ENCODE peak calls at places on chromosomes 13 and 19, in five cellular contexts. One of them, this sample, is unnamed.

GRCh38 chr13:94058821-94059360 is 420.6 kb downstream of the DCT start:
- DNase-seq in GM12878: no peak
- DNase-seq in K562: no peak
- DNase-seq in HCT116: no peak
- DNase-seq in H1: no peak
- DNase-seq in this sample: no peak

GRCh38 chr13:52842440-52842839 is 6.0 kb downstream of the PCDH8 start:
- DNase-seq in GM12878: no peak
- DNase-seq in K562: no peak
- DNase-seq in HCT116: no peak
- DNase-seq in H1: no peak
- DNase-seq in this sample: no peak

GRCh38 chr13:99357149-99357596 is 50.0 kb upstream of the GPR183 start:
- DNase-seq in GM12878: peak; percentile 61
- DNase-seq in K562: peak; percentile 76
- DNase-seq in HCT116: no peak
- DNase-seq in H1: no peak
- DNase-seq in this sample: no peak

GRCh38 chr19:40279761-40280607 is 5.2 kb downstream of the AKT2 start:
- DNase-seq in GM12878: no peak
- DNase-seq in K562: no peak
- DNase-seq in HCT116: no peak
- DNase-seq in H1: no peak
- DNase-seq in this sample: no peak

GRCh38 chr13:90746230-90746629 is 601.3 kb upstream of the MIR17HG start:
- DNase-seq in GM12878: no peak
- DNase-seq in K562: no peak
- DNase-seq in HCT116: no peak
- DNase-seq in H1: no peak
- DNase-seq in this sample: no peak

GRCh38 chr13:60384911-60385310 is 12.1 kb upstream of the TDRD3 start:
- DNase-seq in GM12878: no peak
- DNase-seq in K562: no peak
- DNase-seq in HCT116: no peak
- DNase-seq in H1: no peak
- DNase-seq in this sample: no peak

GRCh38 chr13:75648446-75648845 is 12.3 kb downstream of the LMO7 start:
- DNase-seq in GM12878: no peak
- DNase-seq in K562: no peak
- DNase-seq in HCT116: no peak
- DNase-seq in H1: no peak
- DNase-seq in this sample: no peak

GRCh38 chr13:84896128-84896527 is 903.1 kb downstream of the SLITRK6 start:
- DNase-seq in GM12878: peak; percentile 1
- DNase-seq in K562: peak; percentile 55
- DNase-seq in HCT116: peak; percentile 45
- DNase-seq in H1: no peak
- DNase-seq in this sample: peak; percentile 70

GRCh38 chr13:57640582-57640981 is 9.0 kb downstream of the PCDH17 start:
- DNase-seq in GM12878: no peak
- DNase-seq in K562: no peak
- DNase-seq in HCT116: no peak
- DNase-seq in H1: no peak
- DNase-seq in this sample: no peak

GRCh38 chr19:54188224-54188871 is 1.0 kb downstream of the MBOAT7 start:
- DNase-seq in GM12878: no peak
- DNase-seq in K562: peak; percentile 91
- DNase-seq in HCT116: no peak
- DNase-seq in H1: no peak
- DNase-seq in this sample: no peak

GRCh38 chr13:97280478-97280877 is 58.3 kb downstream of the MBNL2 start:
- DNase-seq in GM12878: no peak
- DNase-seq in K562: no peak
- DNase-seq in HCT116: no peak
- DNase-seq in H1: no peak
- DNase-seq in this sample: peak; percentile 63

GRCh38 chr19:19488041-19488874 is 27.1 kb downstream of the TSSK6 start:
- DNase-seq in GM12878: no peak
- DNase-seq in K562: peak; percentile 83
- DNase-seq in HCT116: no peak
- DNase-seq in H1: no peak
- DNase-seq in this sample: no peak

GRCh38 chr13:19782049-19782726 is 557 bp downstream of the PSPC1 start:
- DNase-seq in GM12878: no peak
- DNase-seq in K562: peak; percentile 37
- DNase-seq in HCT116: no peak
- DNase-seq in H1: no peak
- DNase-seq in this sample: peak; percentile 28

GRCh38 chr13:43009506-43009905 is 13.9 kb upstream of the DNAJC15 start:
- DNase-seq in GM12878: no peak
- DNase-seq in K562: no peak
- DNase-seq in HCT116: no peak
- DNase-seq in H1: no peak
- DNase-seq in this sample: no peak

GRCh38 chr13:26025196-26025595 is 26.6 kb downstream of the SHISA2 start:
- DNase-seq in GM12878: no peak
- DNase-seq in K562: no peak
- DNase-seq in HCT116: no peak
- DNase-seq in H1: no peak
- DNase-seq in this sample: no peak

GRCh38 chr13:29548722-29549446 is 46.6 kb downstream of the SLC7A1 start:
- DNase-seq in GM12878: no peak
- DNase-seq in K562: peak; percentile 12
- DNase-seq in HCT116: no peak
- DNase-seq in H1: no peak
- DNase-seq in this sample: no peak

GRCh38 chr19:56710437-56710836 is 38.9 kb upstream of the ZNF835 start:
- DNase-seq in GM12878: no peak
- DNase-seq in K562: no peak
- DNase-seq in HCT116: no peak
- DNase-seq in H1: no peak
- DNase-seq in this sample: no peak

GRCh38 chr13:68749801-68750200 is 1357.8 kb upstream of the ATXN8OS start:
- DNase-seq in GM12878: no peak
- DNase-seq in K562: no peak
- DNase-seq in HCT116: no peak
- DNase-seq in H1: no peak
- DNase-seq in this sample: no peak

GRCh38 chr19:50875795-50876422 is 2.7 kb downstream of the KLK2 start:
- DNase-seq in GM12878: no peak
- DNase-seq in K562: no peak
- DNase-seq in HCT116: no peak
- DNase-seq in H1: no peak
- DNase-seq in this sample: no peak

GRCh38 chr19:27681972-27682371 is 1531.0 kb downstream of the UQCRFS1 start:
- DNase-seq in GM12878: no peak
- DNase-seq in K562: no peak
- DNase-seq in HCT116: no peak
- DNase-seq in H1: no peak
- DNase-seq in this sample: no peak

GRCh38 chr13:28636677-28637317 is 22.1 kb upstream of the POMP start:
- DNase-seq in GM12878: peak; percentile 68
- DNase-seq in K562: peak; percentile 75
- DNase-seq in HCT116: peak; percentile 52
- DNase-seq in H1: peak; percentile 54
- DNase-seq in this sample: no peak

DNA sequence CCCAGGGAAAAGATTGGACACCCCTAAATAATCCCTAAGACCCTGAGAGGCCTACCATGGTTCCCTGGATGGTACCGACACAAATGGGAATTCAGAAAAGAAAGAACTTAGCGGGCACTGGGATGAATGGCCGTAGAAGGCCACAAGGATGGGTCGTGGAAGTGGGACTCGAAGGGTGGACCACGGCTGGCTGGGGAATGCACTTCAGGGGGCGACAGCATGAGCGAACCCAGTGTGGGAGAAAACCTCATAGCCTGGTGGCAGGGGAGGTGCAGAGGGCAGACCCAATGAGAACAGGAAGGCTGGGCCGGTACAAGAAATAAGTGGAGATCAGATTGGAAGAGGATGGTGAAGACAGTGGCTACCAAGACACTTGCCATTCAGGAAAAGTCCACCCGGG is 28.7 kb downstream of the LATS2 start:
- DNase-seq in GM12878: no peak
- DNase-seq in K562: no peak
- DNase-seq in HCT116: no peak
- DNase-seq in H1: no peak
- DNase-seq in this sample: no peak
- TF ChIP-seq JUND in GM12878: no peak
- TF ChIP-seq JUND in K562: no peak
- TF ChIP-seq JUND in HCT116: no peak
- TF ChIP-seq JUND in H1: no peak
- TF ChIP-seq JUND in this sample: no peak

DNA sequence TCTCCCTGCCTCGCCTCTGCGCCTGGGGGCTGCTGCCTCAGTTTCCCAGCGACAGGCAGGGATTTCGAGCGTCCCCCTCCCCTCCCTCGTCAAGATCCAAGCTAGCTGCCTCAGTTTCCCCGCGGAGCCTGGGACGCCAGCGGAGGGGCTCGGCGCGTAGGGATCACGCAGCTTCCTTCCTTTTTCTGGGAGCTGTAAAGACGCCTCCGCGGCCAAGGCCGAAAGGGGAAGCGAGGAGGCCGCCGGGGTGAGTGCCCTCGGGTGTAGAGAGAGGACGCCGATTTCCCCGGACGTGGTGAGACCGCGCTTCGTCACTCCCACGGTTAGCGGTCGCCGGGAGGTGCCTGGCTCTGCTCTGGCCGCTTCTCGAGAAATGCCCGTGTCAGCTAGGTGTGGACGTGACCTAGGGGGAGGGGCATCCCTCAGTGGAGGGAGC is 722 bp upstream of the ICAM1 start:
- DNase-seq in GM12878: no peak
- DNase-seq in K562: peak; percentile 69
- DNase-seq in HCT116: no peak
- DNase-seq in H1: no peak
- DNase-seq in this sample: no peak
- TF ChIP-seq JUND in GM12878: no peak
- TF ChIP-seq JUND in K562: no peak
- TF ChIP-seq JUND in HCT116: no peak
- TF ChIP-seq JUND in H1: no peak
- TF ChIP-seq JUND in this sample: no peak

DNA sequence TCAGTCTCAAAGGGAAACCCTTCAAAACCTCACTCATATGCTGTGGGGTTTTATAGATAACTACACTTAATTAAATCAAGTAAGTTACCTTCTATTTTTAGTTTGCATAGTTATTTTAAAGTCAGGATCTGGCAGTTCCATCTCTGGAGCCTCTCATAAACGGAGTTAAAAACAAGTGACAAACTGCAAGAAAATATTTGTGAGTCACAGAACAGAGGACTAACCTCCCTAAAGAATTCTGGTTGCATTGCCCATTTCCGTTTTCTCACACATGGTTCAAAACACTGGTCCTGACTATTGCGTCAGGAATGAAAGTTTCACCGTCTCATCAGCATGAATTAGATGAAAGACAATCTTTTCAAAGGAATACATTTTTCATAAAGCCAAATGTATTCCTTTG is 10.6 kb downstream of the RXFP2 start:
- DNase-seq in GM12878: no peak
- DNase-seq in K562: no peak
- DNase-seq in HCT116: no peak
- DNase-seq in H1: no peak
- DNase-seq in this sample: no peak
- TF ChIP-seq JUND in GM12878: no peak
- TF ChIP-seq JUND in K562: no peak
- TF ChIP-seq JUND in HCT116: no peak
- TF ChIP-seq JUND in H1: no peak
- TF ChIP-seq JUND in this sample: no peak

GRCh38 chr19:45187421-45188100 is 9.0 kb downstream of the BLOC1S3 start:
- DNase-seq in GM12878: no peak
- DNase-seq in K562: peak; percentile 59
- DNase-seq in HCT116: no peak
- DNase-seq in H1: no peak
- DNase-seq in this sample: no peak
- TF ChIP-seq JUND in GM12878: no peak
- TF ChIP-seq JUND in K562: no peak
- TF ChIP-seq JUND in HCT116: no peak
- TF ChIP-seq JUND in H1: no peak
- TF ChIP-seq JUND in this sample: no peak

DNA sequence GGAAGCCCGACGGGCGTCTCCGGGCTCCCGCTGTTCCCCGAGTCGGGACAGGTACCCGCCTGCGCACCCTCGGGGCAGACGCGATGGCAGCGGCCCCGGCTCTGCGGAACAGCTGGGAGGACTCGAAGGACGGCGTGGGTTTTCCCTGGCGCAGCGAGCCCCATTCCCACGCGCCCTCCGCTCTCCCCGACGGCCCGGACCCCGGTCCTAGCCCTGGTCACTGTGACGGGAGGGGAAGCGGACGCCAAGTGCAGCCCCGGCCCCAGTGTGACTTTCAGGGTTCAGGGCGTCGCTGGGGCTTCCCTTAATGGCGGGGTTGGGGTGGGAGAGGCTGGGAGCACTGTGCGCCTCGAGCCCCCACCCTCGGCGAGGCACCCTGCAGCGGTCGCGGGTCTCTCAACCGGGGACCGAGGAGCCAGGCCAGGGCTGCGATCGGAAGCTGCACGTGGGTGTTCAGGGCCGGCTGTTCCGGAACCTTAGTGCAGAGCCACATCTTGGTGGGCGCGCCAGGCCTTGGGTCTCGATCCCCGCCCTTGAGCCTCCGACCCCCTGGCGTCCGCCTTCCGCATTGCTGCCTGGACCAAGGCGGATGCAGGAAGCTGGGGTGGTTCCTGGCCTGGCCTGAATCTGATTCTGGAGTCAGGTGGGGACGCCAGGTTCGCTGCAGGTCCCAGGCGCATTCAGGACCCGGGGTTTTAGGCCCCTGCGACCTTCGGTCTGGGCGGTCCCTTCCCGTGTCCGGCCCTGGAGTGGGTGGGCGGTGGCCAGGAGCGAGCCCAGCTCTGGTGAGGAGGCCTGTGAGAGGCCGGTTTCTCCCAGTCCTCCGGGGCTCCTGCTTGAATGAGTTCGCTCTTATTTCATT is 3.5 kb downstream of the LGALS7B start:
- DNase-seq in GM12878: no peak
- DNase-seq in K562: no peak
- DNase-seq in HCT116: no peak
- DNase-seq in H1: no peak
- DNase-seq in this sample: no peak
- TF ChIP-seq JUND in GM12878: no peak
- TF ChIP-seq JUND in K562: no peak
- TF ChIP-seq JUND in HCT116: no peak
- TF ChIP-seq JUND in H1: no peak
- TF ChIP-seq JUND in this sample: no peak

DNA sequence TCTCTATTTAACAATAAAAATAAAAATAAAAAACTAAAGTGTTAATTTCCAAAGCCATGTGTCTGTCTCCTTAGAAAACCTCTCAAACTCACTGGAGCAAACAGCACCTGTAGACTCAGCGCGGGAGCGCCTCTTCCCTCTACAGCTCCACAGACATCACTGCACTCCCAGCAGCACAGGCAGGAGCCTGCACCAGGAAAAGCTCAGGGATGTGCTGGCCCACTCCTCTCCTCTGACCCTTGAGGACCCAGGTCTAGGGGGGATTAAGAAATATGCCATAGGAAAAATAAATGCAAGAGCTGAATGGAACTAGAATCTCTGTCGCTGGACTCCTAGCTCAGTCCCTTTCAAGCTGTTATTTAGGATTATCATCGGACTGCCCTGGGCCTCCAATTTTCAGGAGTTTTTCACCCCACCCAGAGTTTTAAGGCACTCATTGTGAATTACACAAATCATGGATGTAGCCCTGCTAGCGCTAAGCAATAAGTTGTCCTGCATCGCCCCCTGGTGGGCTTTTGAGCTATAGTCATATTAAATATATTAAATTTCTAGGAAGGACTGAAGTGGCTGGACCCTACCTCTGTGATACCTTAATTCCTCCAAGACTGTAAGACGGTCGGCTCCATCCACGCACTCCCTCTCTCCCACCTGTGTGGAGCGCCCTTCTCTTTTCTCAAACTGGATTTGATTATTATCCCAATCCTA is 333.9 kb downstream of the UQCRFS1 start:
- DNase-seq in GM12878: no peak
- DNase-seq in K562: peak; percentile 80
- DNase-seq in HCT116: peak; percentile 21
- DNase-seq in H1: peak; percentile 49
- DNase-seq in this sample: peak; percentile 76
- TF ChIP-seq JUND in GM12878: no peak
- TF ChIP-seq JUND in K562: no peak
- TF ChIP-seq JUND in HCT116: no peak
- TF ChIP-seq JUND in H1: no peak
- TF ChIP-seq JUND in this sample: no peak